ENCODE peak calls at places on chromosomes 12 and 14, in four cellular contexts. One of them, this sample, is unnamed.

GRCh38 chr12:12779529-12779928 is 5.9 kb upstream of the APOLD1 start:
- DNase-seq in WTC11: no peak
- DNase-seq in nephron progenitor cell: no peak
- DNase-seq in MV-4-11: no peak
- DNase-seq in this sample: no peak

GRCh38 chr12:87845995-87846483 is 183.2 kb downstream of the C12orf50 start:
- DNase-seq in nephron progenitor cell: peak
- DNase-seq in MV-4-11: no peak
- DNase-seq in WTC11: no peak
- DNase-seq in this sample: no peak

GRCh38 chr12:132558861-132559623 is 51.3 kb downstream of the LRCOL1 start:
- DNase-seq in nephron progenitor cell: peak
- DNase-seq in WTC11: no peak
- DNase-seq in MV-4-11: peak
- DNase-seq in this sample: peak

GRCh38 chr12:108356902-108357806 is 18.0 kb upstream of the CMKLR1 start:
- DNase-seq in nephron progenitor cell: no peak
- DNase-seq in MV-4-11: no peak
- DNase-seq in WTC11: no peak
- DNase-seq in this sample: no peak

GRCh38 chr12:125210104-125210755 is 145.0 kb downstream of the AACS start:
- DNase-seq in MV-4-11: no peak
- DNase-seq in WTC11: no peak
- DNase-seq in nephron progenitor cell: no peak
- DNase-seq in this sample: no peak

GRCh38 chr12:57834086-57834876 is 12.2 kb downstream of the CTDSP2 start:
- DNase-seq in MV-4-11: peak
- DNase-seq in WTC11: no peak
- DNase-seq in nephron progenitor cell: no peak
- DNase-seq in this sample: no peak

GRCh38 chr14:103745424-103745823 is 29.8 kb downstream of the ZFYVE21 start:
- DNase-seq in MV-4-11: no peak
- DNase-seq in WTC11: no peak
- DNase-seq in nephron progenitor cell: no peak
- DNase-seq in this sample: no peak

GRCh38 chr14:87397499-87397898 is 595.5 kb downstream of the GALC start:
- DNase-seq in WTC11: no peak
- DNase-seq in nephron progenitor cell: no peak
- DNase-seq in MV-4-11: peak
- DNase-seq in this sample: no peak

GRCh38 chr14:55624913-55625312 is 44.9 kb downstream of the KTN1 start:
- DNase-seq in MV-4-11: no peak
- DNase-seq in nephron progenitor cell: no peak
- DNase-seq in WTC11: no peak
- DNase-seq in this sample: no peak

GRCh38 chr14:105562713-105563346 is 36.4 kb downstream of the TMEM121 start:
- DNase-seq in nephron progenitor cell: no peak
- DNase-seq in MV-4-11: no peak
- DNase-seq in WTC11: no peak
- DNase-seq in this sample: no peak

GRCh38 chr14:87131879-87132278 is 861.1 kb downstream of the GALC start:
- DNase-seq in WTC11: no peak
- DNase-seq in MV-4-11: no peak
- DNase-seq in nephron progenitor cell: no peak
- DNase-seq in this sample: no peak

GRCh38 chr12:16323010-16323409 is 24.4 kb upstream of the MGST1 start:
- DNase-seq in MV-4-11: no peak
- DNase-seq in WTC11: no peak
- DNase-seq in nephron progenitor cell: no peak
- DNase-seq in this sample: no peak

GRCh38 chr12:107443320-107444090 is 242.1 kb upstream of the PWP1 start:
- DNase-seq in nephron progenitor cell: no peak
- DNase-seq in WTC11: no peak
- DNase-seq in MV-4-11: no peak
- DNase-seq in this sample: no peak

GRCh38 chr12:6752181-6752930 is 585 bp downstream of the MLF2 start:
- DNase-seq in MV-4-11: no peak
- DNase-seq in nephron progenitor cell: peak
- DNase-seq in WTC11: peak
- DNase-seq in this sample: peak

GRCh38 chr12:108483213-108483920 is 31.7 kb upstream of the FICD start:
- DNase-seq in MV-4-11: no peak
- DNase-seq in nephron progenitor cell: no peak
- DNase-seq in WTC11: no peak
- DNase-seq in this sample: no peak